ENCODE peak calls at places on chromosomes 12 and 14, in six cellular contexts. E is IMR-90, R is neuronal stem cell, D is H1, Q is H9, N is mesendoderm. O is an unnamed sample.

GRCh38 chr12:2273288-2273687 is 220.5 kb downstream of the CACNA1C start:
- DNase-seq in E (peak), R (no peak), D (no peak), Q (no peak), N (no peak), O (no peak)

GRCh38 chr12:76206677-76207072 is 122.2 kb upstream of the NAP1L1 start:
- DNase-seq in E (no peak), R (no peak), D (no peak), Q (no peak), N (no peak), O (no peak)

GRCh38 chr14:54011001-54011400 is 54.4 kb upstream of the BMP4 start:
- DNase-seq in E (peak), R (peak), D (no peak), Q (no peak), N (peak), O (peak)

GRCh38 chr14:74615735-74616134 is 3.7 kb upstream of the LTBP2 start:
- DNase-seq in E (no peak), R (no peak), D (no peak), Q (no peak), N (no peak), O (no peak)

GRCh38 chr14:100694579-100695422 is 31.9 kb upstream of the DLK1 start:
- DNase-seq in E (no peak), R (no peak), D (no peak), Q (no peak), N (no peak), O (no peak)

GRCh38 chr14:56814468-56815074 is 4.3 kb upstream of the OTX2 start:
- DNase-seq in E (no peak), R (no peak), D (peak), Q (peak), N (peak), O (no peak)

GRCh38 chr12:23906329-23906728 is 43.1 kb downstream of the SOX5 start:
- DNase-seq in E (peak), R (peak), D (no peak), Q (peak), N (peak), O (peak)

GRCh38 chr12:95978774-95979173 is 17.4 kb downstream of the HAL start:
- DNase-seq in E (no peak), R (no peak), D (no peak), Q (no peak), N (no peak), O (no peak)

GRCh38 chr14:26323781-26324363 is 274.0 kb downstream of the NOVA1 start:
- DNase-seq in E (no peak), R (peak), D (no peak), Q (no peak), N (no peak), O (no peak)

GRCh38 chr14:34426313-34427295 is 35.4 kb downstream of the SPTSSA start:
- DNase-seq in E (no peak), R (no peak), D (no peak), Q (no peak), N (no peak), O (no peak)

GRCh38 chr12:67572492-67572891 is 76.1 kb upstream of the DYRK2 start:
- DNase-seq in E (no peak), R (no peak), D (no peak), Q (no peak), N (no peak), O (no peak)

GRCh38 chr12:76782440-76782996 is 18.6 kb downstream of the ZDHHC17 start:
- DNase-seq in E (no peak), R (no peak), D (no peak), Q (no peak), N (peak), O (peak)

DNA sequence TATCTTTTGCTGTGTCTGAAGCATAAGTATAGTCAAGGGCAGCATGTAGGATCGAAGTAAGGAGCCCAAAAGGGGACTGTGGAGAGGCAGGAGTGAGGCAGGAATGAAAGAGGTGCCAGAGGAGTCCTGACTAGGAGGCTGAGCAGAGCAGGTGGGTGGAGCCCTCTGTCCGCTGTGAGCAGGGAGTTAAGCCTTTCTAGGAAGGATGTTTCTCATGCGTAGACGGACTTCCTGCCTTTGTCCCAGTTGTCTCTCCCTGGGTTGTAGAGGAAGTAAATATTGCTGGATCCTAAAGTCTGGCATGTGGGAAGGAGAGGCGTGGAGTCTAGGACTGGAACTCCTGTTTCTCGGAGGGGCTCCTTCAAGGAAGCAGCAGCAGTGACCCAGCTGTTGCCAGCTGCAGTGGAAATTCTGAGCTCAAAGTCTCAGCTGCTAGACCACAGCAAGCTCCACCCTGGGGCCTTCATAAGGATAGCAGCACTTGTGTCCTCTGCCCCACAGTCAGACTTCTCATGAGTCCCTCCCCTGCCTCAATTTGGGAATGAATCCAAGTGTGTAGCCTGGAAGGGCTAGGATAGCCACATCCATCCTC is 44.0 kb downstream of the RBMS2 start:
- DNase-seq in E (peak), R (no peak), D (peak), Q (peak), N (peak), O (peak)
- H3K4ac ChIP-seq in E (peak), R (no peak), D (no peak), Q (no peak), N (no peak), O (peak)

DNA sequence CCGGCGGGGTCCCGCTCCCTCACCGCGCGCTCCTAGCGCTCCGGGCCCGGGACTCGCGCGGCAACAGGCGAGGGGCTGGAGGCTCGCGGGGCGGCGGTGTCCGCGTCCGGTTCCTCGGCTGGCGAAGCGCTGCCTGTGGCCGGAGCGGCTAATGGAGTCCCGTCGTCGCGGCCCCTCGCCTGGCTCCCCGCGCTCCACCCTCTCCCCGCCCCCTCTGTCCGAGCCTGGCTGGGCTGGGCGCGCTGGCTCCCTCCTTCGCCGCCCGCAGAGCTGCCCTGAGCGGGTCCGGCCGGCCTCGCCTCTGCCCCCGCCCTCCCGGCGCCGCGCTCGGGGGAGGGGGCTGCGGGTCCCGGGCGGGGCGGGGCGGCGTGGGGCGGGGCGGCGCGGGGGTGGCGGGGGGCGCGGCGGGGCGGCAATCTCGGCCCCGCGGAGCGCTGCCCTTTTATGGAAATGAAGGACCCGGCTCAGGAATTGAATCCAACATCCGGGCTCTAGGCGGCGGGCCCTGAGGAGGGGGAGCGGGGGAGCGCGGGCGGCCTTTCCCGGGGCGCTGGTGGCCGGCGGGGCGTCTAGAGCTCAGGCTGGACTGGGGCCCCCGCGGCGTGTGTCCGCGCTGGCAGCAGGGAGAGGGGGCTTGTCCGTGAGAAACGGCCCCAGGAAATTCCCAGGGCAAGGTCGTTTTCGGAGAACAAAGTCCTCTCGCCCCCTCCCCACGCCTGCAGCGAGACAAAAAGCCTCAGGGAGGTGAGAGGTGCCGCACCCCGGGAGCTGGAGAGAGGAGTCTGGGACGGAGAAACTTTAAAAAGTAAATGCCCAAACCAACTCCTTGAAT is at the start of gene FERMT2:
- DNase-seq in E (peak), R (peak), D (peak), Q (peak), N (peak), O (peak)
- H2BK15ac ChIP-seq in E (peak), R (peak), D (no peak), Q (no peak), N (peak), O (peak)

GRCh38 chr12:64456119-64456518 is 4.2 kb downstream of the TBK1 start:
- DNase-seq in E (no peak), R (no peak), D (no peak), Q (no peak), N (no peak), O (no peak)

GRCh38 chr12:64459388-64460024 is 7.6 kb downstream of the TBK1 start:
- DNase-seq in E (no peak), R (no peak), D (no peak), Q (no peak), N (peak), O (peak)

GRCh38 chr12:64457036-64457435 is 5.1 kb downstream of the TBK1 start:
- DNase-seq in E (peak), R (no peak), D (no peak), Q (no peak), N (peak), O (peak)

GRCh38 chr12:64457466-64457865 is 5.5 kb downstream of the TBK1 start:
- DNase-seq in E (no peak), R (no peak), D (no peak), Q (no peak), N (no peak), O (no peak)

GRCh38 chr12:64457923-64458322 is 6.0 kb downstream of the TBK1 start:
- DNase-seq in E (no peak), R (no peak), D (no peak), Q (no peak), N (no peak), O (no peak)
- H3K4ac ChIP-seq in E (no peak), R (no peak), D (no peak), Q (no peak), N (no peak), O (no peak)

GRCh38 chr14:65834812-65835211 is 422.3 kb downstream of the FUT8 start:
- DNase-seq in E (no peak), R (no peak), D (no peak), Q (no peak), N (no peak), O (no peak)
- H2BK15ac ChIP-seq in E (no peak), R (no peak), D (peak), Q (no peak), N (no peak), O (no peak)